ENCODE peak calls at places on chromosomes 4 and X, in six cellular contexts. G is ovary, W is HCT116, M is H1, S is HepG2, Z is stomach. O is an unnamed sample.

GRCh38 chr4:158094413-158095110 is 78.3 kb downstream of the GASK1B start:
- DNase-seq in G (peak; percentile 53), W (peak; percentile 96), M (no peak), S (peak; percentile 61), Z (no peak), O (no peak)

GRCh38 chr4:84952004-84952403 is 14.5 kb downstream of the WDFY3 start:
- DNase-seq in G (no peak), W (peak; percentile 10), M (no peak), S (peak; percentile 62), Z (no peak), O (no peak)

GRCh38 chr4:70927502-70928139 is 25.5 kb downstream of the MOB1B start:
- DNase-seq in G (no peak), W (no peak), M (no peak), S (no peak), Z (no peak), O (no peak)

GRCh38 chr4:152385551-152385950 is 150.3 kb downstream of the FBXW7 start:
- DNase-seq in G (no peak), W (no peak), M (no peak), S (no peak), Z (no peak), O (peak; percentile 9)

GRCh38 chr4:26127851-26128337 is 192.9 kb upstream of the RBPJ start:
- DNase-seq in G (no peak), W (no peak), M (no peak), S (no peak), Z (peak; percentile 76), O (no peak)

GRCh38 chr4:48686369-48686768 is 93.7 kb downstream of the FRYL start:
- DNase-seq in G (no peak), W (no peak), M (no peak), S (no peak), Z (no peak), O (no peak)

GRCh38 chr4:123411514-123411913 is 14.9 kb downstream of the SPRY1 start:
- DNase-seq in G (no peak), W (no peak), M (no peak), S (no peak), Z (no peak), O (peak; percentile 52)

GRCh38 chrX:11329016-11329415 is 35.8 kb downstream of the AMELX start:
- DNase-seq in G (no peak), W (no peak), M (no peak), S (no peak), Z (no peak), O (no peak)

GRCh38 chr4:85953651-85954018 is 406.2 kb downstream of the MAPK10 start:
- DNase-seq in G (no peak), W (peak; percentile 37), M (no peak), S (no peak), Z (no peak), O (no peak)

GRCh38 chrX:133968109-133968508 is 17.3 kb downstream of the GPC3 start:
- DNase-seq in G (no peak), W (no peak), M (no peak), S (no peak), Z (no peak), O (no peak)

GRCh38 chr4:10456270-10457254 is 664 bp downstream of the ZNF518B start:
- DNase-seq in G (peak; percentile 53), W (peak; percentile 19), M (peak; percentile 71), S (no peak), Z (peak; percentile 50), O (peak; percentile 16)

GRCh38 chrX:101009086-101009485 is 39.6 kb downstream of the ARL13A start:
- DNase-seq in G (no peak), W (no peak), M (no peak), S (no peak), Z (no peak), O (no peak)

GRCh38 chrX:151000901-151001301 is 17.8 kb downstream of the HMGB3 start:
- DNase-seq in G (no peak), W (no peak), M (no peak), S (no peak), Z (no peak), O (no peak)

GRCh38 chrX:151711787-151712186 is 4.0 kb upstream of the FATE1 start:
- DNase-seq in G (no peak), W (no peak), M (no peak), S (no peak), Z (no peak), O (no peak)

GRCh38 chr4:157280673-157281072 is 60.1 kb downstream of the GRIA2 start:
- DNase-seq in G (no peak), W (no peak), M (no peak), S (no peak), Z (no peak), O (no peak)

GRCh38 chrX:129249563-129249962 is 273.7 kb downstream of the SMARCA1 start:
- DNase-seq in G (no peak), W (no peak), M (no peak), S (no peak), Z (no peak), O (no peak)

GRCh38 chr4:13535118-13535517 is 9.2 kb downstream of the NKX3-2 start:
- DNase-seq in G (no peak), W (no peak), M (peak; percentile 49), S (no peak), Z (no peak), O (no peak)

GRCh38 chrX:3939967-3940610 is 226.6 kb upstream of the PRKX start:
- DNase-seq in G (no peak), W (peak; percentile 15), M (no peak), S (no peak), Z (no peak), O (peak; percentile 17)

GRCh38 chrX:118526149-118526548 is 30.5 kb downstream of the DOCK11 start:
- DNase-seq in G (no peak), W (no peak), M (no peak), S (no peak), Z (no peak), O (peak; percentile 11)

GRCh38 chrX:74349387-74349786 is 45.4 kb downstream of the ZCCHC13 start:
- DNase-seq in G (no peak), W (peak; percentile 6), M (no peak), S (peak; percentile 3), Z (no peak), O (no peak)

GRCh38 chr4:1721003-1721665 is at the start of the genes TACC3 and TMEM129:
- DNase-seq in G (peak; percentile 94), W (peak; percentile 96), M (peak; percentile 93), S (peak; percentile 94), Z (peak; percentile 95), O (peak; percentile 99)
- TF ChIP-seq POLR2A in G (peak; percentile 18), W (peak; percentile 38), M (peak; percentile 67), S (peak; percentile 63), Z (no peak), O (peak; percentile 62)

DNA sequence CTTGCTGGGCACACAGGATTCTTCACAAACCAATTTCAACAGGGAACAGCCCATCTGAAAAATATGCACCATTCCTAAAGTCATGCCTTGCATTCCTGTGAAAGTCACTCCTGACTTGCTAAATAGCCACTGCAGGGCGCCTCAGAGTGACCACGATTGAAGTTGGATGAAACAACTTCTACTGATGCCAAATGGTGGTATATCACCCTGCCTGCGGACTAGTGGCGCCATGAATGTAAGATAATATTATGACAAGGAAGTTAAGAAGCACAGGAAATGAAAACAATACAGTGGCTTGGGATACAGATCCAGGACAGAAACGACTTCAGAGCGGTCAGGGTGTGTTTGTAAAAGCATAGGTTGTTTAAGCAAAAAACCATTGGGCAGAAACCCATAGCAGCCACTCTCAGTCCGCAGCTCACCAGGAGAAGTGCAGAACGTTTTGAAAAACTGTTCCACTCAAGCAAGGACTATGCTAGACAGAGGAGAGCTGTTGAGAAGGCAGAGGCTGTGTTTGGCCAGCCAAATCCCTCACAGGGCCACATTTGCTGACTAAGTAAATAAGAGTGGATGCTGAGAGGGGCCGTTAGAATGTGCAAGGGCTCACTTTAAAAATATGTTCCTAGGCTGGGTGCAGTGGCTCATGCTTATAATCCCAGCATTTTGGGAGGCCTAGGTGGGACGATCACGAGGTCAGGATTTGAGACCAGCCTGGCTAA is 250.4 kb downstream of the PTTG2 start:
- DNase-seq in G (no peak), W (no peak), M (no peak), S (no peak), Z (no peak), O (no peak)
- H3K4me3 ChIP-seq in G (no peak overlapping the region), W (no peak overlapping the region), M (no peak overlapping the region), S (no peak overlapping the region), Z (no peak overlapping the region), O (no peak overlapping the region)

GRCh38 chr4:185346975-185347601 is 48.6 kb downstream of the LRP2BP start:
- DNase-seq in G (no peak), W (no peak), M (no peak), S (no peak), Z (no peak), O (no peak)

GRCh38 chr4:185341841-185342240 is 53.9 kb downstream of the LRP2BP start:
- DNase-seq in G (no peak), W (no peak), M (no peak), S (no peak), Z (no peak), O (no peak)

GRCh38 chr4:185343726-185344581 is 51.8 kb downstream of the LRP2BP start:
- DNase-seq in G (no peak), W (no peak), M (no peak), S (no peak), Z (no peak), O (no peak)

GRCh38 chr4:185341377-185341776 is 54.3 kb downstream of the LRP2BP start:
- DNase-seq in G (no peak), W (no peak), M (no peak), S (no peak), Z (no peak), O (no peak)

GRCh38 chr4:185344743-185345538 is 50.8 kb downstream of the LRP2BP start:
- DNase-seq in G (no peak), W (no peak), M (no peak), S (no peak), Z (no peak), O (no peak)
- TF ChIP-seq POLR2A in G (no peak), W (no peak), M (no peak), S (no peak), Z (no peak), O (no peak)

DNA sequence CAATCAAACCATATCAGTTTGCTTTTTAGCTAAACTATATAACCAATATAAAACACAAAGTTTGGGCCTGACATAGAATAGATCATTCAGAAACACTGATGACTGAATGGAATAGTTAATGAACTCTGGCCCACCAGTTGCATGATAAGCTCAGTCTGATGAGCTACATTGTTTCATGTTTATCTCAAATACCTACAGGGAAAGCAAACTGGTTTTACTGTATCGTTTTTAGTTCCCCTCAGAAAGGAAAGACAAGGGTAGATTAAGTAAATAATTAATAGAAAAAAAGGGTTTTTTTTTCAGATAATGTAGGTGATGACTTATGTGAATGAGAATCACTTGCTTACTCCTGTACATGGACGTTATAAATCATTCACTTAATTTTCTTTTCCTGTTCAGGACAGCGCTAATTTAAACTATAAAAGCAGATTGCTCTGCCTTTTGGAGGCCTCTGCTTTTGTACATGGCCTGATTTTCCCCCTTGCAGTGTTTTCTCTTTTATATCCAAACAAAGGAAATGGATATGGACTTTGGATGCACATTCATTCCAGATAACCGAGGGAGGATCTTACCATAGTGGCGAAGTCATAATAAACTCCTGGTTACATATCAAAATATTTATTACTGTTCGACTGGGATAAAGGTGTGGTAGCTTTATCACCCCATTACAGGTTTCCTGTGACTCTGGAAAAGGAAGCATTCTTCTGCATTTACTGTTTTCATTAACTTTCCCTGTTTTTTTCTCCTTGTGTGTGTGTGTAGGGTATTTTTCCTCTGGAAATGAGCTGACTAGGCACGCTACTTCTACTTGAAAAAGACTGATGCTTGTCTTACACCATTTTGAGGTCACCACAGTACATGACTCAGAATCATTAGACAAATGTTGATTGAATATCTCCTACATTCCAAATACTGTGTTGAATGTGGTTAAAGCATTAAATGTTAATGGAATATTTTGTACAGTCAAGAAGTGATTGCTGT is 373.1 kb upstream of the HS3ST1 start:
- DNase-seq in G (no peak), W (no peak), M (no peak), S (no peak), Z (no peak), O (no peak)
- H3K4me3 ChIP-seq in G (no peak overlapping the region), W (no peak overlapping the region), M (no peak overlapping the region), S (no peak overlapping the region), Z (no peak overlapping the region), O (no peak overlapping the region)

GRCh38 chrX:15781964-15782711 is 8.1 kb upstream of the ZRSR2 start:
- DNase-seq in G (no peak), W (no peak), M (no peak), S (no peak), Z (no peak), O (no peak)
- TF ChIP-seq POLR2A in G (no peak), W (no peak), M (no peak), S (no peak), Z (no peak), O (no peak)